ENCODE peak calls at places on chromosomes 6 and 20, in seven cellular contexts. M, K, J, D, Y, O and I are unnamed samples.
A peak's percentile ranks its signal among the peaks of the same experiment; 100 is the strongest.

GRCh38 chr6:41167173-41167963 is 4.5 kb upstream of the TREM2 start:
- DNase-seq in M (peak; percentile 30), O (peak; percentile 66), K (peak; percentile 40), J (peak; percentile 11), Y (peak; percentile 33), D (no peak), I (no peak)

GRCh38 chr6:23445157-23445710 is 680.8 kb upstream of the NRSN1 start:
- DNase-seq in J (peak; percentile 39), Y (no peak), M (no peak), O (no peak), D (no peak), K (no peak), I (no peak)

GRCh38 chr6:85406641-85407075 is 43.2 kb upstream of the NT5E start:
- DNase-seq in K (peak; percentile 86), M (no peak), O (no peak), D (no peak), Y (no peak), J (no peak), I (no peak)

GRCh38 chr6:148868314-148868713 is 121.5 kb downstream of the UST start:
- DNase-seq in K (no peak), D (no peak), Y (peak; percentile 75), O (no peak), J (peak; percentile 71), M (no peak), I (peak; percentile 91)

GRCh38 chr6:17902953-17903352 is 84.5 kb downstream of the KIF13A start:
- DNase-seq in J (peak; percentile 50), K (no peak), O (no peak), Y (no peak), D (no peak), M (no peak), I (no peak)

GRCh38 chr6:135267085-135267484 is 86.0 kb downstream of the MYB start:
- DNase-seq in M (no peak), J (no peak), K (no peak), O (no peak), Y (no peak), D (no peak), I (no peak)

GRCh38 chr6:106442351-106442750 is 81.8 kb downstream of the CRYBG1 start:
- DNase-seq in D (no peak), K (no peak), J (no peak), M (no peak), Y (peak; percentile 80), O (no peak), I (no peak)

GRCh38 chr6:162849269-162849668 is 121.5 kb downstream of the PACRG start:
- DNase-seq in Y (no peak), K (no peak), D (no peak), O (no peak), M (no peak), J (no peak), I (no peak)

GRCh38 chr6:117328005-117328389 is 62.6 kb downstream of the VGLL2 start:
- DNase-seq in D (no peak), O (no peak), Y (no peak), J (no peak), M (no peak), K (no peak), I (no peak)

GRCh38 chr6:90295854-90296345 is 743 bp downstream of the BACH2 start:
- DNase-seq in M (peak; percentile 62), J (peak; percentile 86), Y (peak; percentile 52), D (peak; percentile 8), O (peak; percentile 83), K (peak; percentile 71), I (peak; percentile 93)

GRCh38 chr6:43093361-43094289 is 17.5 kb downstream of the PTK7 start:
- DNase-seq in M (no peak), Y (no peak), K (peak; percentile 78), D (no peak), O (no peak), J (peak; percentile 69), I (peak; percentile 30)

GRCh38 chr6:113774122-113774835 is 82.9 kb upstream of the MARCKS start:
- DNase-seq in K (no peak), J (peak; percentile 90), M (no peak), Y (no peak), D (no peak), O (no peak), I (peak; percentile 39)

GRCh38 chr20:37395921-37396519 is 50.1 kb downstream of the SRC start:
- DNase-seq in Y (no peak), O (peak; percentile 93), M (no peak), D (no peak), K (no peak), J (peak; percentile 63), I (peak; percentile 58)

GRCh38 chr6:137927777-137928218 is 60.7 kb downstream of the TNFAIP3 start:
- DNase-seq in K (peak; percentile 23), D (no peak), O (no peak), Y (no peak), J (peak; percentile 15), M (no peak), I (no peak)

GRCh38 chr6:1473166-1473565 is 83.8 kb downstream of the FOXF2 start:
- DNase-seq in K (no peak), J (no peak), M (no peak), D (no peak), Y (no peak), O (no peak), I (no peak)

GRCh38 chr6:140001005-140001404 is 626.6 kb upstream of the CITED2 start:
- DNase-seq in O (no peak), J (no peak), M (no peak), K (no peak), D (no peak), Y (no peak), I (peak; percentile 15)

GRCh38 chr6:91704531-91704930 is 1117.7 kb upstream of the MAP3K7 start:
- DNase-seq in M (no peak), J (peak; percentile 47), D (no peak), K (peak; percentile 53), Y (peak; percentile 65), O (no peak), I (no peak)

GRCh38 chr6:32113386-32114352 is 4.5 kb upstream of the TNXB start:
- DNase-seq in D (peak; percentile 34), Y (peak; percentile 85), K (no peak), M (peak; percentile 56), O (peak; percentile 65), J (peak; percentile 99), I (peak; percentile 98)

GRCh38 chr6:3407840-3408239 is 49.0 kb downstream of the SLC22A23 start:
- DNase-seq in K (no peak), Y (no peak), M (no peak), D (no peak), J (no peak), O (no peak), I (no peak)

GRCh38 chr20:33668087-33668790 is 1.5 kb downstream of the ACTL10 start:
- DNase-seq in O (peak; percentile 83), M (no peak), K (no peak), D (peak; percentile 60), Y (no peak), J (no peak), I (peak; percentile 76)

GRCh38 chr20:21396045-21396893 is 1.1 kb downstream of the NKX2-4 start:
- DNase-seq in Y (no peak), M (no peak), O (peak; percentile 64), K (peak; percentile 25), J (no peak), D (no peak), I (peak; percentile 74)

DNA sequence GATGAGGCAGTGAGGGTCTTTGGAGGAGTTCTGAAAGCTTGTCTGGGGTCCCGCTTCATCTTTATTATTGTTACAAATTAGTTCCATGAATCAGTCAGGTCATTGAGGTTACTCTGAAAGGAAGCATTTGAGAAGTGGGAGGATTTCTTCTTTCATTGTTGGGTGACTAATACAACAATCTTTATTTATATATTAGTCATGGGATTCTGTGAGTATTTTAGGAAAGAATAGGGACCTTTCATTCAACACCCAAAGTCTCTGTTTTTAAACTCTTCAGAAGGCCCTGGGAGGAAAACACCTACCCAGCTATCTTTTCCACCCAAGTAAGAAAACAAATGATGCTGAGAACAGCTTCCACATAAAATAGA is 98.3 kb downstream of the SOD2 start:
- DNase-seq in Y (peak; percentile 74), K (peak; percentile 86), J (peak; percentile 73), M (no peak), O (no peak), D (peak; percentile 9), I (peak; percentile 89)
- H3K4me2 ChIP-seq in Y (peak overlapping the region; percentile 85), K (peak overlapping the region; percentile 76), J (peak overlapping the region; percentile 47), M (no peak overlapping the region), O (no peak overlapping the region), D (peak overlapping the region; percentile 66), I (peak overlapping the region; percentile 74)

GRCh38 chr6:56101141-56101553 is 146.2 kb downstream of the COL21A1 start:
- DNase-seq in D (peak; percentile 9), O (no peak), K (peak; percentile 94), M (no peak), Y (peak; percentile 95), J (peak; percentile 98), I (peak; percentile 88)
- H3K4me2 ChIP-seq in D (peak overlapping the region; percentile 49), O (no peak overlapping the region), K (peak overlapping the region; percentile 48), M (no peak overlapping the region), Y (peak overlapping the region; percentile 33), J (peak overlapping the region; percentile 9), I (peak overlapping the region; percentile 56)

DNA sequence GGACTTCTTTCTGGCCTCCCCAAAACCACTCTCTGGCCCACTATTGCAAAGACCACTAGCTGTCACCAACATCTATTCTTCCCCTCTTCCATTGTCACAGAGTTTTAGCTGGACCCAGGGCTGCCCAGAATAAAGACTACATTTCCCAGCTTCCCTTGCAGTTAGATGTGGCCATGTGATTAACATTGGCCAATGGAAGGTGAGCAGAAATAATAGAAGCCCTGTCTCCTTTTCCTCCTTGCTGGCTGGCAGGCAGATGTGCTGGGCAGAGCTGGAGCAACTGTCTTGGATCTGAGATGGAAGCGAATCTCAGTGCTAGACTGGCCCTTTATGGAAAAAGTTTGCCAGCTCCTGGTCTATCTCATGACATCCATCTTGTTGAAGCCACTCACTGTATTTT is 97.0 kb downstream of the KCNB1 start:
- DNase-seq in O (peak; percentile 71), J (peak; percentile 32), D (no peak), M (no peak), Y (peak; percentile 59), K (peak; percentile 33), I (no peak)
- H3K4me2 ChIP-seq in O (no peak overlapping the region), J (no peak overlapping the region), D (no peak overlapping the region), M (no peak overlapping the region), Y (no peak overlapping the region), K (no peak overlapping the region), I (no peak overlapping the region)

DNA sequence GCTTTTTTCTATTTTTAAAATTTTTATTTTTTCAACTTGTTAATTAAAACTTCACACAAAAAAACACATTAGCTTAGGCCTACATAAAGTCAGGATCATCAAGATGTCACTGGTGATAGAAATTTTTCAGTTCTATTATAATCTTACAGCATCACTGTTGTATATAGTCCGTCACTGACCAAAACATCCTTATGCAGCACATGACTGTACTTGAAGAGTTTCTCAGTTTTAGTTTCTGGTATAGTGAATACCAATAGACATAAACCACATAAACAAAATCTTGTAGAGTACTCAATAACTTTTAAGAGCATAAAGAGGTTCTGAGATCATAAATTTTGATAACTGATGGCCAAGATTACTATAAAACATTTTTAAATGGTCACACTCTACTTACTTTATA is 71.8 kb downstream of the ASCC3 start:
- DNase-seq in Y (no peak), M (no peak), J (peak; percentile 9), K (no peak), O (no peak), D (no peak), I (no peak)
- H3K4me2 ChIP-seq in Y (peak overlapping the region; percentile 44), M (no peak overlapping the region), J (no peak overlapping the region), K (no peak overlapping the region), O (no peak overlapping the region), D (no peak overlapping the region), I (no peak overlapping the region)

GRCh38 chr6:144349690-144350132 is 64.6 kb downstream of the UTRN start:
- DNase-seq in J (peak; percentile 42), Y (peak; percentile 66), K (peak; percentile 72), D (no peak), O (no peak), M (no peak), I (peak; percentile 81)
- H3K4me2 ChIP-seq in J (peak overlapping the region; percentile 19), Y (peak overlapping the region; percentile 67), K (peak overlapping the region; percentile 71), D (peak overlapping the region; percentile 55), O (no peak overlapping the region), M (no peak overlapping the region), I (peak overlapping the region; percentile 61)